ENCODE peak calls at places on chromosomes 4 and X, in four cellular contexts. N is colonic mucosa, G is hepatocyte, X is psoas muscle. B is an unnamed sample.

GRCh38 chr4:84957509-84958420 is 8.7 kb downstream of the WDFY3 start:
- DNase-seq in N (no peak), G (no peak), X (no peak), B (no peak)

GRCh38 chr4:15414601-15415091 is 13.2 kb upstream of the C1QTNF7 start:
- DNase-seq in N (no peak), G (no peak), X (no peak), B (no peak)

GRCh38 chr4:105797225-105797624 is 88.6 kb downstream of the GSTCD start:
- DNase-seq in N (no peak), G (no peak), X (no peak), B (no peak)

GRCh38 chr4:100190643-100191600 is 654 bp upstream of the DDIT4L start:
- DNase-seq in N (no peak), G (peak), X (no peak), B (no peak)

GRCh38 chr4:6470502-6471302 is 1.7 kb downstream of the PPP2R2C start:
- DNase-seq in N (peak), G (peak), X (peak), B (no peak)

GRCh38 chr4:106898621-106899230 is 137.4 kb downstream of the DKK2 start:
- DNase-seq in N (peak), G (peak), X (no peak), B (peak)

GRCh38 chrX:63750846-63751245 is 34.2 kb downstream of the ARHGEF9 start:
- DNase-seq in N (no peak), G (no peak), X (no peak), B (no peak)

GRCh38 chrX:1597345-1598020 is 6.1 kb downstream of the AKAP17A start:
- DNase-seq in N (no peak), G (no peak), X (no peak), B (no peak)

GRCh38 chr4:114334808-114335739 is 263.5 kb upstream of the UGT8 start:
- DNase-seq in N (no peak), G (no peak), X (no peak), B (no peak)

GRCh38 chr4:66023061-66023460 is 352.8 kb upstream of the EPHA5 start:
- DNase-seq in N (no peak), G (no peak), X (no peak), B (no peak)

GRCh38 chr4:5166377-5166776 is 115.1 kb downstream of the STK32B start:
- DNase-seq in N (no peak), G (no peak), X (no peak), B (no peak)

GRCh38 chr4:1198070-1198844 is 25.9 kb upstream of the SPON2 start:
- DNase-seq in N (peak), G (peak), X (peak), B (no peak)

GRCh38 chr4:137531121-137531520 is 1.2 kb downstream of the PCDH18 start:
- DNase-seq in N (no peak), G (peak), X (no peak), B (no peak)

GRCh38 chr4:146699910-146700309 is 61.2 kb downstream of the POU4F2 start:
- DNase-seq in N (no peak), G (no peak), X (no peak), B (no peak)

GRCh38 chr4:181301735-181302380 is 941.3 kb upstream of the TENM3 start:
- DNase-seq in N (peak), G (peak), X (peak), B (peak)

GRCh38 chr4:7186081-7186480 is 6.3 kb upstream of the SORCS2 start:
- DNase-seq in N (no peak), G (peak), X (no peak), B (no peak)

DNA sequence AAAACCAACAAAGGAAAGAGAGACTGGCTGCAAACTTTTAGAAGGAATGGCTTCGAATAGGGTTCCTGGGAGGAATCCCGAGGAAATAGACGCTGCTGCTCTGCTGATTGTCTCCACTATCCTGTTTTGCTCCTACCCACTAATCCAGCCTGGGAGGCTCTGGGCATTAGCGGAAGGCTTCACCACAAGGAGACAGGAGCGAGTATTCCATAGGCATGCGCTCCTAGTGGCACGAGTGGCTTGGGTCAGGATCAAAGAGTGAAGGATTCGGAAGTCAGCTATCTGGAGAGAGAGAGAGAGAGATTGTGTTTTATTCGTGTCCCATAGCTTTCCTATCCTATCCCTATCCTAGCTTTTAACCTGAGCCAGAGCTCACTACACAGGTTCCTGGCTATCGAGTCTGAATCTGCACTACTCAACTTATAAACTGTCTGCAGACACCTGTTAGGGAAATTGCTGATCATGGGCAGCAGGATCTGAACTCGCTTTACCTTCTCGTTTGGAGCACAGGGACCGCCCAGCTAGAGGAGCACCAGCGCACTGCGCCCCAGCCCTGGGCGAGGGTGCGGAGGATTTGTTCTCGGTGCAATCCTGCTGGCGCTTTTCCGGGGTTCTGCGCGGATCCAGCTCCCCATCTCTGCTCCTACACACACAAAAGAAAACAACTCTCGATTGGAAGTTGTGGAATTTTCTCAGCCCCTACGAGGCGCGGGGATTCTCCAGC is 740 bp upstream of the NPY2R start:
- DNase-seq in N (peak), G (peak), X (no peak), B (no peak)
- H3K4me3 ChIP-seq in N (peak), G (peak), X (no peak), B (no peak)

DNA sequence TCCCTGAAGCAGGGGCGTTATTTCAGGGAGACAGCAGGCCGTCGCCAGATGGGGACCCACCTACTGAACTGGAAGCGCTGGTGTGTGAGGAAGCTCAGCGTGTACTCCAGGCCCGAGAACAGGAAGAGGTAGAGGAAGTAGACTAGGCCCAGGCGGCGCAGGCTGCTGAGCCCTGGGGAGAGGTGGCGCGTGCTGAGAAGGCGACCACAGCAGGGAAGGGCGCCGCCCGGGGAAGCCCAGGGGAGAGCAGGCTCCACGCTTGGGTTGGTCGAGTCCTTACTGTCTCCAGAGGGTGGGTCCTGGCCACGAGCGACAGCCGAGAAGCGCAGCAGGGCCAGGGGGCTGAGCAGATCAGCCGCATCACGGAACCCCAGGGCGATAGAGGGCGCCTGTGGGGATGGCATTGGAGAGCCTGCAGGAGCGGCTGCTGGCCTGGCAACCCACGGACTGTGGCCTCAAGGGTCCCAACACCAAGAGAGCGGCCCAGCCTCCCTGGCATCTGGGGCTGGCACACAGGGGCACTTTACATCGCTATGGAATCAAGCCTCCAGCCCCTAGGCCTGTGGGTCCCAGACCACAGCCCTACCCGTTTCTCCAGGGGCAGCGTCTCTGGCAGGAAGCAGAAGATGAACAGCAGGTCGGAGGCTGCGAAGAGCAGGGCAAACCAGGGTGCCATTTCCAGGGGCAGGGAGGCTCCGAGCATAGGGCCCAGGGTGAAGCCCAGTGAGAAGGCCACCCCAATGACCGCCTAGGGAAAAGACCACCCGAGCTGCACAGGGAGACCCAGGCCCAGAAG is 31.2 kb downstream of the NOP14 start:
- DNase-seq in N (peak), G (no peak), X (peak), B (no peak)
- TF ChIP-seq CTCF in N (no peak), G (no peak), X (peak), B (no peak)

GRCh38 chrX:136781180-136781797 is 557 bp upstream of the ARHGEF6 start:
- DNase-seq in N (no peak), G (no peak), X (peak), B (no peak)
- H3K4me3 ChIP-seq in N (no peak), G (no peak), X (peak), B (no peak)

DNA sequence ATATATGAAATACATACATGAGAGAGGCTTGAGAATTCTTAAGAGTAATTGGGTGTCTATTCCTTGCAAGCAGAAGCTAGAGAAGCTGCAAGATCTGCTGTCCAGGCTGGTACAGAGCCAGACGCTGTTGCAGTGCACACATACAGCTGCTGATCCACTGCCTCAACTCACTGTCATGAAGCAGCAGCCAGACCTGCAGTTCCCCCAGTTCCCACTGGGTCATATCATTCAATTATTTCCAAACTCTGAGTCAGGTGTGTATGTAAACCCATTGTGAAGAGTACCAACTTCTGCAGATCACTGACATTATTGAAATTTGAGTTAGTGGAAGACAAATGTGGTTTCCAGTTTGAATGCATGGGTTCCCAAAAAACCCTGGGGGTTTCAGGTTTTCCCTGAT is 1212.8 kb upstream of the ADGRL3 start:
- DNase-seq in N (no peak), G (no peak), X (no peak), B (no peak)
- TF ChIP-seq CTCF in N (no peak), G (no peak), X (no peak), B (no peak)

GRCh38 chr4:183181081-183181480 is 82.0 kb downstream of the WWC2 start:
- DNase-seq in N (no peak), G (no peak), X (no peak), B (no peak)
- H3K4me3 ChIP-seq in N (no peak), G (no peak), X (no peak), B (no peak)

GRCh38 chr4:25953740-25954139 is 39.7 kb downstream of the SMIM20 start:
- DNase-seq in N (no peak), G (no peak), X (peak), B (no peak)
- TF ChIP-seq CTCF in N (no peak), G (no peak), X (no peak), B (no peak)

DNA sequence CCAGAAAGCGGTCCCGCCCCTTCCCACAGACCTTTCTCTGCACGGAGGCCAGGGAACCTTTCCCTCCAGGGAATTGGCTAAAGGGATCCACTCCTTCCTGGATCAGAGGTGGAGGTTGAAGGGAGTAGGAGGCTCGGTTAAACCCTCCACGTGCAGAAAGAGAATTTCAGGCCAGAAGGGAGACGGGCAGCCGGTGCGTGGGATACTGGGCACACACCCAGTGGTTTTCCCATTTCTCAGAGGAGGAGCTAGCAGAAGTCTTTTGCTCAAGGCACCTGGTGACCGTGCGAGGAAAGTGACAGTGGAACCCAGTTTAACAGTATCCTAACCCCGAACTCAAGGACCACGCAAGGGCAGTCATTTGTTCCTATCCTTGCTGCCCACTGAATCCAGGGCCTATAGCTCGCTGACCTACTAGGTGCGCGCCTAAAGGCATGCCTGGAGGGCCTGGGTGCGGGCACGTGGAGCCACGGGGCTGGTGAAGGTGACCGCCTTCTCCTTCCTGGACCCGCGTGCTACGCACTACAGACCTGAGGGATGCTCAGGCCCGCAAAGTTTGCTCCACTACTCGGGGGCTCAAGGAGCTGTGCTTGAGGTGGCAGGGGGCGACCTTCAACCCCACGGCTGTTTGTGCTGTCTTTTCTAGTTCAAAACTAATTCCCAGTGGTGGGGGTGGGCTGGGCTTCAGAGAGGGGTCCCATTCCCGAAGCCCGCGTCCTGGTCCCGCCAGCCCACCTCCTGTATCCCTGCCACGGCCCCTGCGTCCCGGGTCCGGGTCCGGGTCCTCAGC is 584 bp upstream of the AFF2 start:
- DNase-seq in N (no peak), G (no peak), X (no peak), B (no peak)
- H3K4me3 ChIP-seq in N (no peak), G (no peak), X (no peak), B (no peak)

GRCh38 chr4:166169111-166169510 is 296.1 kb downstream of the TLL1 start:
- DNase-seq in N (no peak), G (peak), X (no peak), B (peak)
- TF ChIP-seq CTCF in N (no peak), G (no peak), X (no peak), B (no peak)

GRCh38 chr4:151993521-151993920 is 232.7 kb upstream of the GATB start:
- DNase-seq in N (no peak), G (no peak), X (no peak), B (no peak)

GRCh38 chr4:151991884-151992166 is 231.0 kb upstream of the GATB start:
- DNase-seq in N (no peak), G (no peak), X (no peak), B (no peak)

GRCh38 chr4:151992755-151993154 is 231.9 kb upstream of the GATB start:
- DNase-seq in N (no peak), G (no peak), X (no peak), B (no peak)

GRCh38 chr4:151991001-151991883 is 230.4 kb upstream of the GATB start:
- DNase-seq in N (no peak), G (no peak), X (no peak), B (no peak)

GRCh38 chr4:151992301-151992700 is 231.5 kb upstream of the GATB start:
- DNase-seq in N (no peak), G (no peak), X (no peak), B (no peak)
- H3K4me3 ChIP-seq in N (no peak), G (no peak), X (no peak), B (no peak)

GRCh38 chr4:18670034-18670433 is 648.5 kb upstream of the LCORL start:
- DNase-seq in N (no peak), G (no peak), X (no peak), B (no peak)

GRCh38 chr4:18669390-18669789 is 647.8 kb upstream of the LCORL start:
- DNase-seq in N (no peak), G (no peak), X (no peak), B (no peak)

GRCh38 chr4:18666322-18666721 is 644.8 kb upstream of the LCORL start:
- DNase-seq in N (no peak), G (no peak), X (no peak), B (no peak)

GRCh38 chr4:18664051-18664450 is 642.5 kb upstream of the LCORL start:
- DNase-seq in N (no peak), G (no peak), X (no peak), B (no peak)
- TF ChIP-seq CTCF in N (no peak), G (no peak), X (no peak), B (no peak)